ENCODE peak calls at places on chromosomes 3 and 15, in seven cellular contexts. One of them, this sample, is unnamed.

GRCh38 chr15:82566690-82567089 is 26.4 kb upstream of the RPS17 start:
- DNase-seq in mucosa of gallbladder: no peak
- DNase-seq in CD4-positive, alpha-beta T cell: no peak
- DNase-seq in SW480: no peak
- DNase-seq in GM03348: peak; percentile 23
- DNase-seq in GM20000: no peak
- DNase-seq in occipital lobe: no peak
- DNase-seq in this sample: no peak

GRCh38 chr3:141456328-141456689 is 30.5 kb upstream of the RASA2 start:
- DNase-seq in mucosa of gallbladder: no peak
- DNase-seq in CD4-positive, alpha-beta T cell: no peak
- DNase-seq in SW480: no peak
- DNase-seq in GM03348: peak; percentile 66
- DNase-seq in GM20000: no peak
- DNase-seq in occipital lobe: no peak
- DNase-seq in this sample: no peak

GRCh38 chr3:128123231-128123537 is 428 bp downstream of the RUVBL1 start:
- DNase-seq in mucosa of gallbladder: no peak
- DNase-seq in CD4-positive, alpha-beta T cell: no peak
- DNase-seq in SW480: no peak
- DNase-seq in GM03348: no peak
- DNase-seq in GM20000: no peak
- DNase-seq in occipital lobe: no peak
- DNase-seq in this sample: no peak

GRCh38 chr15:58715266-58715917 is 34.1 kb downstream of the ADAM10 start:
- DNase-seq in mucosa of gallbladder: no peak
- DNase-seq in CD4-positive, alpha-beta T cell: no peak
- DNase-seq in SW480: no peak
- DNase-seq in GM03348: no peak
- DNase-seq in GM20000: no peak
- DNase-seq in occipital lobe: no peak
- DNase-seq in this sample: no peak

GRCh38 chr3:96182756-96183155 is 631.6 kb upstream of the EPHA6 start:
- DNase-seq in mucosa of gallbladder: no peak
- DNase-seq in CD4-positive, alpha-beta T cell: no peak
- DNase-seq in SW480: peak; percentile 36
- DNase-seq in GM03348: no peak
- DNase-seq in GM20000: no peak
- DNase-seq in occipital lobe: no peak
- DNase-seq in this sample: peak; percentile 66

GRCh38 chr3:188139466-188139865 is 14.5 kb upstream of the LPP start:
- DNase-seq in mucosa of gallbladder: no peak
- DNase-seq in CD4-positive, alpha-beta T cell: no peak
- DNase-seq in SW480: no peak
- DNase-seq in GM03348: no peak
- DNase-seq in GM20000: no peak
- DNase-seq in occipital lobe: no peak
- DNase-seq in this sample: no peak

GRCh38 chr15:67801142-67801541 is 24.2 kb upstream of the SKOR1 start:
- DNase-seq in mucosa of gallbladder: no peak
- DNase-seq in CD4-positive, alpha-beta T cell: no peak
- DNase-seq in SW480: no peak
- DNase-seq in GM03348: no peak
- DNase-seq in GM20000: no peak
- DNase-seq in occipital lobe: no peak
- DNase-seq in this sample: no peak

GRCh38 chr3:197926418-197926817 is 23.6 kb upstream of the RPL35A start:
- DNase-seq in mucosa of gallbladder: no peak
- DNase-seq in CD4-positive, alpha-beta T cell: no peak
- DNase-seq in SW480: no peak
- DNase-seq in GM03348: no peak
- DNase-seq in GM20000: no peak
- DNase-seq in occipital lobe: no peak
- DNase-seq in this sample: peak; percentile 5